ENCODE peak calls at places on chromosome X, in nine cellular contexts. One of them, this sample, is unnamed.

GRCh38 chrX:107856289-107856688 is 30.6 kb downstream of the MID2 start:
- DNase-seq in pons: no peak
- DNase-seq in GM13977: no peak
- DNase-seq in WTC11: no peak
- DNase-seq in HCT116: no peak
- DNase-seq in T47D: no peak
- DNase-seq in SW 1271: no peak
- DNase-seq in activated T-cell treated with anti-CD3 and anti-CD28 coated beads for 1 hour: no peak
- DNase-seq in effector memory CD4-positive, alpha-beta T cell: no peak
- DNase-seq in this sample: no peak

GRCh38 chrX:128676651-128677050 is 624.4 kb upstream of the ACTRT1 start:
- DNase-seq in pons: no peak
- DNase-seq in GM13977: no peak
- DNase-seq in WTC11: no peak
- DNase-seq in HCT116: no peak
- DNase-seq in T47D: no peak
- DNase-seq in SW 1271: no peak
- DNase-seq in activated T-cell treated with anti-CD3 and anti-CD28 coated beads for 1 hour: no peak
- DNase-seq in effector memory CD4-positive, alpha-beta T cell: no peak
- DNase-seq in this sample: no peak

GRCh38 chrX:104270916-104271512 is 16.3 kb upstream of the ESX1 start:
- DNase-seq in pons: peak
- DNase-seq in GM13977: no peak
- DNase-seq in WTC11: peak
- DNase-seq in HCT116: peak
- DNase-seq in T47D: peak
- DNase-seq in SW 1271: peak
- DNase-seq in activated T-cell treated with anti-CD3 and anti-CD28 coated beads for 1 hour: no peak
- DNase-seq in effector memory CD4-positive, alpha-beta T cell: no peak
- DNase-seq in this sample: peak

GRCh38 chrX:117936162-117936561 is 180.4 kb downstream of the KLHL13 start:
- DNase-seq in pons: no peak
- DNase-seq in GM13977: no peak
- DNase-seq in WTC11: no peak
- DNase-seq in HCT116: no peak
- DNase-seq in T47D: peak
- DNase-seq in SW 1271: no peak
- DNase-seq in activated T-cell treated with anti-CD3 and anti-CD28 coated beads for 1 hour: no peak
- DNase-seq in effector memory CD4-positive, alpha-beta T cell: no peak
- DNase-seq in this sample: no peak

GRCh38 chrX:131816551-131817136 is 206.5 kb upstream of the STK26 start:
- DNase-seq in pons: peak
- DNase-seq in GM13977: peak
- DNase-seq in WTC11: no peak
- DNase-seq in HCT116: no peak
- DNase-seq in T47D: peak
- DNase-seq in SW 1271: no peak
- DNase-seq in activated T-cell treated with anti-CD3 and anti-CD28 coated beads for 1 hour: peak
- DNase-seq in effector memory CD4-positive, alpha-beta T cell: peak
- DNase-seq in this sample: no peak

GRCh38 chrX:102966701-102967100 is 29.6 kb downstream of the RAB40AL start:
- DNase-seq in pons: no peak
- DNase-seq in GM13977: no peak
- DNase-seq in WTC11: no peak
- DNase-seq in HCT116: no peak
- DNase-seq in T47D: no peak
- DNase-seq in SW 1271: no peak
- DNase-seq in activated T-cell treated with anti-CD3 and anti-CD28 coated beads for 1 hour: no peak
- DNase-seq in effector memory CD4-positive, alpha-beta T cell: no peak
- DNase-seq in this sample: no peak

GRCh38 chrX:13607996-13608365 is 38.6 kb downstream of the EGFL6 start:
- DNase-seq in pons: no peak
- DNase-seq in GM13977: no peak
- DNase-seq in WTC11: no peak
- DNase-seq in HCT116: no peak
- DNase-seq in T47D: peak
- DNase-seq in SW 1271: no peak
- DNase-seq in activated T-cell treated with anti-CD3 and anti-CD28 coated beads for 1 hour: no peak
- DNase-seq in effector memory CD4-positive, alpha-beta T cell: no peak
- DNase-seq in this sample: no peak

GRCh38 chrX:95718746-95719145 is 965.9 kb upstream of the DIAPH2 start:
- DNase-seq in pons: no peak
- DNase-seq in GM13977: no peak
- DNase-seq in WTC11: no peak
- DNase-seq in HCT116: no peak
- DNase-seq in T47D: no peak
- DNase-seq in SW 1271: no peak
- DNase-seq in activated T-cell treated with anti-CD3 and anti-CD28 coated beads for 1 hour: no peak
- DNase-seq in effector memory CD4-positive, alpha-beta T cell: no peak
- DNase-seq in this sample: no peak

GRCh38 chrX:119885554-119886428 is 9.9 kb upstream of the AKAP14 start:
- DNase-seq in pons: peak
- DNase-seq in GM13977: no peak
- DNase-seq in WTC11: no peak
- DNase-seq in HCT116: no peak
- DNase-seq in T47D: peak
- DNase-seq in SW 1271: no peak
- DNase-seq in activated T-cell treated with anti-CD3 and anti-CD28 coated beads for 1 hour: no peak
- DNase-seq in effector memory CD4-positive, alpha-beta T cell: no peak
- DNase-seq in this sample: no peak

GRCh38 chrX:110310896-110311295 is 7.0 kb downstream of the AMMECR1 start:
- DNase-seq in pons: no peak
- DNase-seq in GM13977: peak
- DNase-seq in WTC11: no peak
- DNase-seq in HCT116: no peak
- DNase-seq in T47D: no peak
- DNase-seq in SW 1271: no peak
- DNase-seq in activated T-cell treated with anti-CD3 and anti-CD28 coated beads for 1 hour: peak
- DNase-seq in effector memory CD4-positive, alpha-beta T cell: no peak
- DNase-seq in this sample: no peak

GRCh38 chrX:69082055-69082752 is 83.0 kb downstream of the PJA1 start:
- DNase-seq in pons: no peak
- DNase-seq in GM13977: no peak
- DNase-seq in WTC11: no peak
- DNase-seq in HCT116: no peak
- DNase-seq in T47D: peak
- DNase-seq in SW 1271: no peak
- DNase-seq in activated T-cell treated with anti-CD3 and anti-CD28 coated beads for 1 hour: no peak
- DNase-seq in effector memory CD4-positive, alpha-beta T cell: no peak
- DNase-seq in this sample: no peak

GRCh38 chrX:39854772-39855747 is 242.7 kb downstream of the BCOR start:
- DNase-seq in pons: no peak
- DNase-seq in GM13977: peak
- DNase-seq in WTC11: no peak
- DNase-seq in HCT116: no peak
- DNase-seq in T47D: no peak
- DNase-seq in SW 1271: no peak
- DNase-seq in activated T-cell treated with anti-CD3 and anti-CD28 coated beads for 1 hour: peak
- DNase-seq in effector memory CD4-positive, alpha-beta T cell: peak
- DNase-seq in this sample: no peak

GRCh38 chrX:132461886-132462285 is 27.0 kb downstream of the MBNL3 start:
- DNase-seq in pons: peak
- DNase-seq in GM13977: no peak
- DNase-seq in WTC11: no peak
- DNase-seq in HCT116: no peak
- DNase-seq in T47D: no peak
- DNase-seq in SW 1271: no peak
- DNase-seq in activated T-cell treated with anti-CD3 and anti-CD28 coated beads for 1 hour: no peak
- DNase-seq in effector memory CD4-positive, alpha-beta T cell: no peak
- DNase-seq in this sample: no peak

GRCh38 chrX:15055146-15055930 is 182.1 kb downstream of the MOSPD2 start:
- DNase-seq in pons: no peak
- DNase-seq in GM13977: no peak
- DNase-seq in WTC11: no peak
- DNase-seq in HCT116: no peak
- DNase-seq in T47D: no peak
- DNase-seq in SW 1271: no peak
- DNase-seq in activated T-cell treated with anti-CD3 and anti-CD28 coated beads for 1 hour: no peak
- DNase-seq in effector memory CD4-positive, alpha-beta T cell: no peak
- DNase-seq in this sample: no peak

GRCh38 chrX:96407501-96407900 is 277.1 kb upstream of the DIAPH2 start:
- DNase-seq in pons: peak
- DNase-seq in GM13977: no peak
- DNase-seq in WTC11: no peak
- DNase-seq in HCT116: no peak
- DNase-seq in T47D: peak
- DNase-seq in SW 1271: no peak
- DNase-seq in activated T-cell treated with anti-CD3 and anti-CD28 coated beads for 1 hour: no peak
- DNase-seq in effector memory CD4-positive, alpha-beta T cell: no peak
- DNase-seq in this sample: no peak

GRCh38 chrX:72169008-72169728 is 12.4 kb upstream of the PIN4 start:
- DNase-seq in pons: peak
- DNase-seq in GM13977: no peak
- DNase-seq in WTC11: no peak
- DNase-seq in HCT116: no peak
- DNase-seq in T47D: no peak
- DNase-seq in SW 1271: no peak
- DNase-seq in activated T-cell treated with anti-CD3 and anti-CD28 coated beads for 1 hour: no peak
- DNase-seq in effector memory CD4-positive, alpha-beta T cell: peak
- DNase-seq in this sample: no peak

This sample was measured in H9.